ENCODE peak calls at places on chromosomes 13 and 19, in four cellular contexts. M is T-helper 1 cell; U is activated T-helper 1 cell treated with anti-CD3 and anti-CD28 coated beads, Interleukin-12 subunit alpha, Interleukin-12 subunit beta, Interleukin-2, Interleukin-4 antibody, amounts not matched to agents 30 ng/mL and 10 ng/mL and 1 ng/mL, durations not matched to agents 14 hours and 24 hours and 36 hours; D is ELR. J is an unnamed sample.

GRCh38 chr13:40922437-40923040 is 96.6 kb downstream of the ELF1 start:
- DNase-seq in U (no peak), D (no peak), M (no peak), J (no peak)

GRCh38 chr13:54183166-54183565 is 1154.6 kb downstream of the OLFM4 start:
- DNase-seq in M (no peak), U (no peak), D (no peak), J (no peak)

GRCh38 chr19:15417699-15418098 is 1.1 kb downstream of the AKAP8L start:
- DNase-seq in U (no peak), D (peak), M (no peak), J (no peak)

GRCh38 chr13:67506407-67506806 is 276.3 kb upstream of the PCDH9 start:
- DNase-seq in M (no peak), U (no peak), D (no peak), J (no peak)

GRCh38 chr13:96338030-96338429 is 248.1 kb downstream of the HS6ST3 start:
- DNase-seq in M (no peak), D (no peak), U (no peak), J (no peak)

GRCh38 chr19:38569368-38569983 is 48.3 kb downstream of the MAP4K1 start:
- DNase-seq in D (no peak), M (no peak), U (no peak), J (no peak)

GRCh38 chr19:8664671-8665057 is 33.9 kb downstream of the ACTL9 start:
- DNase-seq in M (no peak), U (no peak), D (no peak), J (no peak)

GRCh38 chr19:18851673-18852325 is 20.0 kb downstream of the UPF1 start:
- DNase-seq in M (no peak), D (no peak), U (no peak), J (no peak)

GRCh38 chr19:13234518-13234917 is 84.3 kb downstream of the IER2 start:
- DNase-seq in D (peak), M (peak), U (no peak), J (peak)

GRCh38 chr19:39136225-39136940 is 10.8 kb downstream of the PAK4 start:
- DNase-seq in U (no peak), M (no peak), D (no peak), J (no peak)

GRCh38 chr19:4980838-4981680 is 12.1 kb downstream of the KDM4B start:
- DNase-seq in U (no peak), M (no peak), D (no peak), J (peak)

GRCh38 chr13:40662866-40663265 is 3.6 kb downstream of the FOXO1 start:
- DNase-seq in U (no peak), D (no peak), M (no peak), J (no peak)

GRCh38 chr13:44271915-44272341 is 101.7 kb upstream of the SERP2 start:
- DNase-seq in D (no peak), M (no peak), U (no peak), J (no peak)

GRCh38 chr13:107476068-107476467 is 739.3 kb downstream of the LIG4 start:
- DNase-seq in M (no peak), D (peak), U (no peak), J (no peak)

GRCh38 chr13:79295906-79296564 is 110.0 kb downstream of the RBM26 start:
- DNase-seq in M (no peak), U (no peak), D (peak), J (no peak)

GRCh38 chr13:72400859-72401258 is 326.6 kb downstream of the MZT1 start:
- DNase-seq in U (no peak), D (no peak), M (no peak), J (no peak)

GRCh38 chr13:106078191-106078590 is 457.3 kb downstream of the EFNB2 start:
- DNase-seq in M (no peak), D (no peak), U (no peak), J (no peak)

GRCh38 chr13:76879211-76879875 is 6.9 kb downstream of the KCTD12 start:
- DNase-seq in U (peak), M (peak), D (peak), J (peak)